ENCODE peak calls at places on chromosomes 12 and 14, in eight cellular contexts. One of them, this sample, is unnamed.

GRCh38 chr12:54082402-54082892 is 28.8 kb downstream of the HOXC4 start:
- DNase-seq in stomach: peak
- DNase-seq in ovary: peak
- DNase-seq in A549: no peak
- DNase-seq in transverse colon: peak
- DNase-seq in sigmoid colon: peak
- DNase-seq in K562: peak
- DNase-seq in tibial nerve: no peak
- DNase-seq in this sample: no peak

GRCh38 chr12:4202482-4202881 is 71.1 kb upstream of the CCND2 start:
- DNase-seq in stomach: no peak
- DNase-seq in ovary: no peak
- DNase-seq in A549: no peak
- DNase-seq in transverse colon: no peak
- DNase-seq in sigmoid colon: no peak
- DNase-seq in K562: no peak
- DNase-seq in tibial nerve: no peak
- DNase-seq in this sample: no peak

GRCh38 chr12:46342562-46343033 is 30.0 kb downstream of the SLC38A2 start:
- DNase-seq in stomach: peak
- DNase-seq in ovary: no peak
- DNase-seq in A549: no peak
- DNase-seq in transverse colon: peak
- DNase-seq in sigmoid colon: no peak
- DNase-seq in K562: no peak
- DNase-seq in tibial nerve: peak
- DNase-seq in this sample: no peak

GRCh38 chr14:34680806-34681479 is 33.5 kb downstream of the CFL2 start:
- DNase-seq in stomach: no peak
- DNase-seq in ovary: no peak
- DNase-seq in A549: no peak
- DNase-seq in transverse colon: no peak
- DNase-seq in sigmoid colon: no peak
- DNase-seq in K562: no peak
- DNase-seq in tibial nerve: no peak
- DNase-seq in this sample: no peak

GRCh38 chr12:70852416-70853150 is 68.0 kb downstream of the PTPRR start:
- DNase-seq in stomach: no peak
- DNase-seq in ovary: no peak
- DNase-seq in A549: no peak
- DNase-seq in transverse colon: no peak
- DNase-seq in sigmoid colon: no peak
- DNase-seq in K562: no peak
- DNase-seq in tibial nerve: no peak
- DNase-seq in this sample: no peak

GRCh38 chr12:6215932-6216494 is 15.8 kb downstream of the CD9 start:
- DNase-seq in stomach: peak
- DNase-seq in ovary: no peak
- DNase-seq in A549: peak
- DNase-seq in transverse colon: peak
- DNase-seq in sigmoid colon: peak
- DNase-seq in K562: no peak
- DNase-seq in tibial nerve: peak
- DNase-seq in this sample: peak

GRCh38 chr14:74571901-74572828 is 39.9 kb downstream of the LTBP2 start:
- DNase-seq in stomach: no peak
- DNase-seq in ovary: peak
- DNase-seq in A549: peak
- DNase-seq in transverse colon: peak
- DNase-seq in sigmoid colon: no peak
- DNase-seq in K562: no peak
- DNase-seq in tibial nerve: peak
- DNase-seq in this sample: no peak

GRCh38 chr12:106461730-106462129 is 104.2 kb downstream of the POLR3B start:
- DNase-seq in stomach: no peak
- DNase-seq in ovary: no peak
- DNase-seq in A549: no peak
- DNase-seq in transverse colon: no peak
- DNase-seq in sigmoid colon: no peak
- DNase-seq in K562: no peak
- DNase-seq in tibial nerve: no peak
- DNase-seq in this sample: no peak

GRCh38 chr12:112022241-112023016 is 9.2 kb downstream of the ERP29 start:
- DNase-seq in stomach: no peak
- DNase-seq in ovary: no peak
- DNase-seq in A549: no peak
- DNase-seq in transverse colon: no peak
- DNase-seq in sigmoid colon: no peak
- DNase-seq in K562: no peak
- DNase-seq in tibial nerve: no peak
- DNase-seq in this sample: no peak

GRCh38 chr12:14473707-14474287 is 93.9 kb downstream of the PLBD1 start:
- DNase-seq in stomach: no peak
- DNase-seq in ovary: no peak
- DNase-seq in A549: no peak
- DNase-seq in transverse colon: no peak
- DNase-seq in sigmoid colon: no peak
- DNase-seq in K562: no peak
- DNase-seq in tibial nerve: no peak
- DNase-seq in this sample: no peak

GRCh38 chr12:107130830-107131760 is 37.7 kb upstream of the CRY1 start:
- DNase-seq in stomach: no peak
- DNase-seq in ovary: no peak
- DNase-seq in A549: no peak
- DNase-seq in transverse colon: no peak
- DNase-seq in sigmoid colon: no peak
- DNase-seq in K562: no peak
- DNase-seq in tibial nerve: no peak
- DNase-seq in this sample: no peak

GRCh38 chr12:76183459-76184186 is 99.1 kb upstream of the NAP1L1 start:
- DNase-seq in stomach: no peak
- DNase-seq in ovary: no peak
- DNase-seq in A549: peak
- DNase-seq in transverse colon: no peak
- DNase-seq in sigmoid colon: no peak
- DNase-seq in K562: peak
- DNase-seq in tibial nerve: peak
- DNase-seq in this sample: no peak

GRCh38 chr12:123398177-123398916 is 14.4 kb downstream of the KMT5A start:
- DNase-seq in stomach: peak
- DNase-seq in ovary: peak
- DNase-seq in A549: no peak
- DNase-seq in transverse colon: peak
- DNase-seq in sigmoid colon: peak
- DNase-seq in K562: no peak
- DNase-seq in tibial nerve: peak
- DNase-seq in this sample: no peak

GRCh38 chr14:77037338-77037782 is 8.9 kb upstream of the IRF2BPL start:
- DNase-seq in stomach: no peak
- DNase-seq in ovary: no peak
- DNase-seq in A549: no peak
- DNase-seq in transverse colon: no peak
- DNase-seq in sigmoid colon: no peak
- DNase-seq in K562: no peak
- DNase-seq in tibial nerve: no peak
- DNase-seq in this sample: no peak

GRCh38 chr12:130433834-130434233 is 96.1 kb downstream of the PIWIL1 start:
- DNase-seq in stomach: no peak
- DNase-seq in ovary: no peak
- DNase-seq in A549: no peak
- DNase-seq in transverse colon: no peak
- DNase-seq in sigmoid colon: peak
- DNase-seq in K562: no peak
- DNase-seq in tibial nerve: no peak
- DNase-seq in this sample: no peak

GRCh38 chr14:103066399-103066798 is 9.1 kb upstream of the CDC42BPB start:
- DNase-seq in stomach: no peak
- DNase-seq in ovary: peak
- DNase-seq in A549: no peak
- DNase-seq in transverse colon: no peak
- DNase-seq in sigmoid colon: peak
- DNase-seq in K562: no peak
- DNase-seq in tibial nerve: no peak
- DNase-seq in this sample: no peak
- TF ChIP-seq POLR2A in stomach: no peak
- TF ChIP-seq POLR2A in ovary: no peak
- TF ChIP-seq POLR2A in A549: no peak
- TF ChIP-seq POLR2A in transverse colon: no peak
- TF ChIP-seq POLR2A in sigmoid colon: no peak
- TF ChIP-seq POLR2A in K562: no peak
- TF ChIP-seq POLR2A in tibial nerve: no peak
- TF ChIP-seq POLR2A in this sample: no peak

DNA sequence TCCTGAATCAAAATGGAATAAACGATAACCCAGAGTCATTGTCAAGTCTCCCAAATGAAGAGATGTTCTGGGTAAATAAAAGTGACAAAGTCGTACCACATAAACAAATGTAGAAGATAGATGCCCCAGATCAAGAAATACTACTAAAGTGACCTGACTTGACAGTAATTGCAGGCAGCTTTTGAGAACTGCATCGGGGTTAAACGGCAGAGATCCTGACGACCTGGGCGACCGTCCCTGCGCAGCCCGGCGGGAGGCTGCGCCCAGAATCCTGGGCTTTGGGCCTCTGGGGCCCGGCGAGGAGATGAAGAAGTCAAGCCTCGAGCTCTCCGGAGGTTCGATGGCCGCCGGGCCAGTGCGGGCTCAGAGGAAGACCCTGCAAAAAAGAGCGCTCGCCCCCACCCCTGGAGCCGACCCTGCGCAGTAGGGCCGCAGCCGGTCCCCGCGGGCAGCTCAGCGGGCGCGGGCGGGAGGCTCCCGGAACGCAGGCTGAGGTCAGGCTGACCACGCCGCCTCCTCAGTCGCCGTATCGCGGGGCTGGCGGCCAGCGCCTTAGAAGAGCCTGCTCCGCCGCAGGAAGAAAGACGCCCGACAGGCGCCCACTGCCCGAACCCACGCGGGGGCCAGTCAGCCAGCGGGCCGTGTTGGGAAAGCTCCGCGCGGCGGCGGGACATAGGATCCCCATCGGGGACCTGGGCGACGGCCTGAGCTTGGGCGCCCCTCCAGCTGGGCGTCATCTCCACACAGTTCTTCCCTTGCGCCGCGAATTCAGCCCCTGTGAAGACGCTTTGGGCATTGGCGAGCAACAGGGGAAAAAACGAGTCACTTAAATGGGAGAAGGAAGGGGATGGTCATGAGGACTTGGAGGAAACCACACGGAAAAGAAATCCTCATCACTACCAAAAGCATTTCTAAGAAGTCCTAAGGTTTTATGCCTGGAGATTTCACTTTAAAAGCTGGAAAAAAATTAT is 16.0 kb downstream of the NKX2-1 start:
- DNase-seq in stomach: no peak
- DNase-seq in ovary: no peak
- DNase-seq in A549: no peak
- DNase-seq in transverse colon: no peak
- DNase-seq in sigmoid colon: no peak
- DNase-seq in K562: no peak
- DNase-seq in tibial nerve: no peak
- DNase-seq in this sample: peak
- TF ChIP-seq EP300 in stomach: no peak
- TF ChIP-seq EP300 in ovary: no peak
- TF ChIP-seq EP300 in A549: no peak
- TF ChIP-seq EP300 in transverse colon: no peak
- TF ChIP-seq EP300 in sigmoid colon: no peak
- TF ChIP-seq EP300 in K562: no peak
- TF ChIP-seq EP300 in tibial nerve: no peak
- TF ChIP-seq EP300 in this sample: no peak

GRCh38 chr14:81208489-81208888 is 12.3 kb downstream of the GTF2A1 start:
- DNase-seq in stomach: no peak
- DNase-seq in ovary: no peak
- DNase-seq in A549: no peak
- DNase-seq in transverse colon: no peak
- DNase-seq in sigmoid colon: no peak
- DNase-seq in K562: no peak
- DNase-seq in tibial nerve: peak
- DNase-seq in this sample: peak

GRCh38 chr14:81205639-81206038 is 15.1 kb downstream of the GTF2A1 start:
- DNase-seq in stomach: no peak
- DNase-seq in ovary: no peak
- DNase-seq in A549: no peak
- DNase-seq in transverse colon: no peak
- DNase-seq in sigmoid colon: no peak
- DNase-seq in K562: no peak
- DNase-seq in tibial nerve: no peak
- DNase-seq in this sample: no peak

GRCh38 chr14:81211844-81212243 is 8.9 kb downstream of the GTF2A1 start:
- DNase-seq in stomach: no peak
- DNase-seq in ovary: no peak
- DNase-seq in A549: no peak
- DNase-seq in transverse colon: no peak
- DNase-seq in sigmoid colon: no peak
- DNase-seq in K562: no peak
- DNase-seq in tibial nerve: peak
- DNase-seq in this sample: peak

GRCh38 chr14:81206115-81206514 is 14.6 kb downstream of the GTF2A1 start:
- DNase-seq in stomach: no peak
- DNase-seq in ovary: no peak
- DNase-seq in A549: no peak
- DNase-seq in transverse colon: no peak
- DNase-seq in sigmoid colon: no peak
- DNase-seq in K562: no peak
- DNase-seq in tibial nerve: no peak
- DNase-seq in this sample: no peak

DNA sequence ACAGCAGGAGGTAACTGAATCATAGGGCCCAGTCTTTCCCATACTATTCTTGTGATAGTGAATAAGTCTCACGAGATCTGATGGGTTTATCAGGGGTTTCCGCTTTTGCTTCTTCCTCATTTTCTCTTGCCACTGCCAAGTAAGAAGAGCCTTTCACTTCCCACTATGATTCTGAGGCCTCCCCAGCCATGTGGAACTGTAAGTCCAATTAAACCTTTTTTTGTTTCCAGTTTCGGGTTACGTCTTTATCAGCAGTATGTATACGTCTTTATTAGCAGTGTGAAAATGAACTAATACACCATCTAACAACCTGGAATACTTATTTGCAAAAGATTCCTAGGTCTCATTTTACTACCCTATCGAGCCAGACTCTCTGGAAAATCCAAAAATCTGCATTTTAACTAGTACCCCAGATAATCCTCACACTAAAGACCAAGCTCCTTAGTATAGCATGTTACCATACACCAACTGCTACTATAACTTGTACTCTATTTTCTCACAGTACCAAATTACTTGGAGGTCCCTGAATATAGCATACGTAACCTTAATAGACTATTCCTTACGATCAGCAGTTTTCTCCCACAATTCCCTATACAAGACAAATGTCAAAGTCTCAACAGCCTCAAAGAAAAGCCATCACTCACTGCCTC is 11.4 kb downstream of the GTF2A1 start:
- DNase-seq in stomach: no peak
- DNase-seq in ovary: no peak
- DNase-seq in A549: no peak
- DNase-seq in transverse colon: no peak
- DNase-seq in sigmoid colon: no peak
- DNase-seq in K562: no peak
- DNase-seq in tibial nerve: no peak
- DNase-seq in this sample: no peak
- H3K27ac ChIP-seq in stomach: peak
- H3K27ac ChIP-seq in ovary: no peak
- H3K27ac ChIP-seq in A549: no peak
- H3K27ac ChIP-seq in transverse colon: no peak
- H3K27ac ChIP-seq in sigmoid colon: no peak
- H3K27ac ChIP-seq in K562: no peak
- H3K27ac ChIP-seq in tibial nerve: no peak
- H3K27ac ChIP-seq in this sample: peak

GRCh38 chr14:104680806-104681688 is 8.4 kb upstream of the INF2 start:
- DNase-seq in stomach: peak
- DNase-seq in ovary: no peak
- DNase-seq in A549: peak
- DNase-seq in transverse colon: peak
- DNase-seq in sigmoid colon: peak
- DNase-seq in K562: no peak
- DNase-seq in tibial nerve: no peak
- DNase-seq in this sample: peak
- TF ChIP-seq POLR2A in stomach: no peak
- TF ChIP-seq POLR2A in ovary: no peak
- TF ChIP-seq POLR2A in A549: peak
- TF ChIP-seq POLR2A in transverse colon: peak
- TF ChIP-seq POLR2A in sigmoid colon: peak
- TF ChIP-seq POLR2A in K562: no peak
- TF ChIP-seq POLR2A in tibial nerve: peak
- TF ChIP-seq POLR2A in this sample: peak